ENCODE peak calls at places on chromosomes 11 and 22, in four cellular contexts. One of them, this sample, is unnamed.

GRCh38 chr11:108887436-108888238 is 222.8 kb downstream of the DDX10 start:
- DNase-seq in mesenchymal stem cell: no peak
- DNase-seq in Panc1: no peak
- DNase-seq in aorta: no peak
- DNase-seq in this sample: no peak

GRCh38 chr11:62601114-62601363 is 626 bp downstream of the MTA2 start:
- DNase-seq in mesenchymal stem cell: peak; percentile 43
- DNase-seq in Panc1: no peak
- DNase-seq in aorta: peak; percentile 74
- DNase-seq in this sample: no peak

GRCh38 chr22:38843201-38843715 is 570 bp downstream of the NPTXR start:
- DNase-seq in mesenchymal stem cell: peak; percentile 80
- DNase-seq in Panc1: no peak
- DNase-seq in aorta: peak; percentile 67
- DNase-seq in this sample: no peak

GRCh38 chr11:19763315-19763714 is 50.7 kb downstream of the NAV2 start:
- DNase-seq in mesenchymal stem cell: no peak
- DNase-seq in Panc1: no peak
- DNase-seq in aorta: no peak
- DNase-seq in this sample: no peak

GRCh38 chr11:90288207-90288821 is 65.5 kb upstream of the CHORDC1 start:
- DNase-seq in mesenchymal stem cell: peak; percentile 13
- DNase-seq in Panc1: peak; percentile 5
- DNase-seq in aorta: no peak
- DNase-seq in this sample: no peak

GRCh38 chr11:90294526-90294925 is 71.7 kb upstream of the CHORDC1 start:
- DNase-seq in mesenchymal stem cell: no peak
- DNase-seq in Panc1: no peak
- DNase-seq in aorta: no peak
- DNase-seq in this sample: no peak

GRCh38 chr22:40922484-40923303 is 28.5 kb upstream of the RBX1 start:
- DNase-seq in mesenchymal stem cell: peak; percentile 74
- DNase-seq in Panc1: peak; percentile 30
- DNase-seq in aorta: no peak
- DNase-seq in this sample: peak; percentile 2

GRCh38 chr11:73386026-73386425 is 9.8 kb downstream of the RELT start:
- DNase-seq in mesenchymal stem cell: no peak
- DNase-seq in Panc1: no peak
- DNase-seq in aorta: peak; percentile 81
- DNase-seq in this sample: peak; percentile 44

GRCh38 chr11:14342906-14343305 is 16.1 kb downstream of the RRAS2 start:
- DNase-seq in mesenchymal stem cell: peak; percentile 68
- DNase-seq in Panc1: no peak
- DNase-seq in aorta: no peak
- DNase-seq in this sample: no peak

GRCh38 chr11:119759324-119759723 is 30.3 kb upstream of the NECTIN1 start:
- DNase-seq in mesenchymal stem cell: peak; percentile 38
- DNase-seq in Panc1: no peak
- DNase-seq in aorta: no peak
- DNase-seq in this sample: no peak

GRCh38 chr11:33040127-33040861 is 922 bp downstream of the TCP11L1 start:
- DNase-seq in mesenchymal stem cell: peak; percentile 38
- DNase-seq in Panc1: no peak
- DNase-seq in aorta: no peak
- DNase-seq in this sample: no peak

GRCh38 chr11:132062541-132062940 is 692.1 kb downstream of the NTM start:
- DNase-seq in mesenchymal stem cell: peak; percentile 45
- DNase-seq in Panc1: no peak
- DNase-seq in aorta: no peak
- DNase-seq in this sample: no peak

GRCh38 chr11:73288197-73288872 is 16.2 kb downstream of the P2RY6 start:
- DNase-seq in mesenchymal stem cell: no peak
- DNase-seq in Panc1: no peak
- DNase-seq in aorta: peak; percentile 37
- DNase-seq in this sample: no peak

GRCh38 chr11:93564895-93565294 is 21.7 kb upstream of the SMCO4 start:
- DNase-seq in mesenchymal stem cell: no peak
- DNase-seq in Panc1: no peak
- DNase-seq in aorta: no peak
- DNase-seq in this sample: no peak

DNA sequence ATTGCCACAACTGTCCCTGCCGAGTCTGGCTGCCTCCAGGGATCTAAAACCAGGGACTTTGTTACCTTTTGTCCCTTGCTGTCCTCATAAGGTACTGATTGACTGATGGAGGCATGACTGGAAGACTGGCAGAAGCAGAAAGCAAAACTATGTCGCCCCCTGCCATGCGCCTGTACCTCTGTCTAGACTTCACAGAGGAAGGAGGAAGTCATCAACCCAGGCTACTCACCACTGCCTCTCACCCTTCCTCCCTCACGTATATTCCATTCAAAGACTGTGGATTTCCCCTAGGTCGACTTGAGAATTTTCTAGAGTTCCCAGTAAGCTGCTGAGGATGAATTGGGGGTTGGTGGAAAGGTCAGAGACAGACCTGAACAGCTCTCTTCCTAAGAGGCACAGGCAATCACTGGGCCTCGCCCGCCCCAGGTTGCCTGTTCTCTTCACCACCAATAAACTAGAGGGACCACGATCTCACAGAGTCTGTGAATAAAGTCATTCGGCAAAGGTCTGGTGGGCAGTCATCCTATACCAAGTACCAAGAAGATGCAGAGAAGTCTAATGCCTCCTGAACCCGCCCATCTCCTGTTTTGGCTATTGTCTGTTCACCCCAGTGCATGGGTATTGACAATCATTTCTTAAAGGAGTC is 27.5 kb upstream of the CHST1 start:
- DNase-seq in mesenchymal stem cell: no peak
- DNase-seq in Panc1: no peak
- DNase-seq in aorta: no peak
- DNase-seq in this sample: no peak
- H3K27me3 ChIP-seq in mesenchymal stem cell: peaks cover 72% of the 10 kb centered on the region
- H3K27me3 ChIP-seq in Panc1: peaks cover 13% of the 10 kb centered on the region
- H3K27me3 ChIP-seq in aorta: no peaks in the 10 kb centered on the region
- H3K27me3 ChIP-seq in this sample: no peaks in the 10 kb centered on the region

DNA sequence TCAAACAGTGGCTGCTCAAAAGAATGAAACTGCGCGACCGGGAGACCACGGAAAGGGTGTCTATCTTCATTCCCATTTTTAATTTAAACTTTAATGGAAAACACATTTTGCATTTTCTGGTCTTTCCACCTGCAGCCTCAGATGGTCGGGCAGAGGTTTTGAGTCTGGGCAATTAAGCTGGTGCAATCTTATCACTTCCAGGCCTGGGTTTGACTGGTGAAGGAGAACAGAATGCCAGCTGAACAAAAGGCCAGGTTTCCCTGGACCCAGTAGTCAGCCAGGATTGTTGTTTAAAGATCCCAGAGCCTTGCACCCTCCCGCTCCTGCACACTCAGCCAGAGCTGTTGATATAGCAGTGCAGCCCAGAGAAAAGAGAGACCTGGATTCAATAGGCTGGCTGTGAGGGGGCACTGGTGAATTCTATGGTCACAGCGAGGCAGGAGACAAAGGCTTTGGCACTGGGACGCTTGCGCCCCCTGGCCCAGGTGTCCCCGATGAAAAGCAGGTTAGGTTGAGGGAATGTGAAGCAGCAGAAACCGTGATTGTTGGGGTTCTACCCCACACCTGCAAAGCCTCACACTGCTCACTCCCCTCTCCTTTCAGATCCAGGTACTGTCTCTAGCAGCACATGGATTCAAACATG is 83.6 kb downstream of the FLI1 start:
- DNase-seq in mesenchymal stem cell: no peak
- DNase-seq in Panc1: no peak
- DNase-seq in aorta: no peak
- DNase-seq in this sample: no peak
- H3K4me3 ChIP-seq in mesenchymal stem cell: no peak overlapping the region
- H3K4me3 ChIP-seq in Panc1: no peak overlapping the region
- H3K4me3 ChIP-seq in aorta: no peak overlapping the region
- H3K4me3 ChIP-seq in this sample: no peak overlapping the region

DNA sequence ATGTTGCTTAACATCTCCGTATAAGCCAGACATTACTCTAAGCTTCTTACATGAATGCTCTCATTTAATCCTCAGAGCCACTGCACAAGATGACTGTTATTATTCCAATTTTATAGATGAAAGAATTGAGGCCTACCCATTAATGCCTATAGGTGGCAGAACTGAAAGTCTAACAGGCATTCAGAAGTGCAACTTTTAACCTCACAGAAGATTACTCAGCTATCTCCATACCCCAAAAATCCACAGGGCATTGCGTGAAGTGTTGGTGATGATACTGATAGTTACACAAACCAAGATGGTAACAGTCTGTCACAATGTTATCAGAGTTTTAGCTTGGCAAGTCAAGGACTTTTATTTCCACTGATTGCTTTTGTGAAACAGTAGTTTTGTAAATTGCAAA is 130.5 kb downstream of the ARHGAP42 start:
- DNase-seq in mesenchymal stem cell: no peak
- DNase-seq in Panc1: no peak
- DNase-seq in aorta: no peak
- DNase-seq in this sample: no peak
- H3K27me3 ChIP-seq in mesenchymal stem cell: no peaks in the 10 kb centered on the region
- H3K27me3 ChIP-seq in Panc1: no peaks in the 10 kb centered on the region
- H3K27me3 ChIP-seq in aorta: no peaks in the 10 kb centered on the region
- H3K27me3 ChIP-seq in this sample: no peaks in the 10 kb centered on the region

GRCh38 chr11:10692716-10693115 is 839 bp downstream of the IRAG1 start:
- DNase-seq in mesenchymal stem cell: no peak
- DNase-seq in Panc1: no peak
- DNase-seq in aorta: no peak
- DNase-seq in this sample: no peak
- H3K4me3 ChIP-seq in mesenchymal stem cell: peak overlapping the region; percentile 84
- H3K4me3 ChIP-seq in Panc1: no peak overlapping the region
- H3K4me3 ChIP-seq in aorta: peak overlapping the region; percentile 87
- H3K4me3 ChIP-seq in this sample: peak overlapping the region; percentile 45

DNA sequence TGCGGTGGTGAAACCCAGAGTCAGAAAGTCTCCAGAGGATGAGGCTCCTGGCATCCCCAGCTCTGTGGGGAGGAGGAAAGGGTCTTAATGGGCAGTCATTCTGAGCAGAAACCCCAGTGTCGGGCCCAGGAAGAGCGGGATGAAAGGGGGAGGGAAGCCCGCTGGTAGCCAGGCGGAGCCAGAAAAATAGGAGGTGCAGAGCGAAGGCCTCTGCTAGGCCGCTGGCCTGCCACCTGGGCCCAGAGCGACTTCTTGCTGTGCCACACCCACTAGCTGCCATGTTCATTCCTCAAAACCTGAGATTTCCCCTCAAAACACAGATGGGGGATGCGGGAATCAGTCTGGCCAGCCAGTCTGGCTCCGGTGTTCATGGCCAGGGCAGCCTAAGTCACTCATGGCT is 650 bp upstream of the POU2AF3 start:
- DNase-seq in mesenchymal stem cell: no peak
- DNase-seq in Panc1: no peak
- DNase-seq in aorta: no peak
- DNase-seq in this sample: no peak
- H3K27me3 ChIP-seq in mesenchymal stem cell: peaks cover 47% of the 10 kb centered on the region
- H3K27me3 ChIP-seq in Panc1: peaks cover 15% of the 10 kb centered on the region
- H3K27me3 ChIP-seq in aorta: no peaks in the 10 kb centered on the region
- H3K27me3 ChIP-seq in this sample: no peaks in the 10 kb centered on the region

GRCh38 chr11:87719311-87720073 is 455.8 kb downstream of the RAB38 start:
- DNase-seq in mesenchymal stem cell: no peak
- DNase-seq in Panc1: no peak
- DNase-seq in aorta: no peak
- DNase-seq in this sample: no peak
- H3K4me3 ChIP-seq in mesenchymal stem cell: no peak overlapping the region
- H3K4me3 ChIP-seq in Panc1: no peak overlapping the region
- H3K4me3 ChIP-seq in aorta: no peak overlapping the region
- H3K4me3 ChIP-seq in this sample: no peak overlapping the region

GRCh38 chr11:13010737-13011342 is 1.7 kb downstream of the RASSF10 start:
- DNase-seq in mesenchymal stem cell: no peak
- DNase-seq in Panc1: no peak
- DNase-seq in aorta: no peak
- DNase-seq in this sample: no peak

GRCh38 chr11:13008625-13009475 is at the start of gene RASSF10:
- DNase-seq in mesenchymal stem cell: peak; percentile 5
- DNase-seq in Panc1: no peak
- DNase-seq in aorta: no peak
- DNase-seq in this sample: no peak

GRCh38 chr11:13007702-13008435 is 1.2 kb upstream of the RASSF10 start:
- DNase-seq in mesenchymal stem cell: no peak
- DNase-seq in Panc1: no peak
- DNase-seq in aorta: no peak
- DNase-seq in this sample: no peak

GRCh38 chr11:13009921-13010736 is 1.0 kb downstream of the RASSF10 start:
- DNase-seq in mesenchymal stem cell: no peak
- DNase-seq in Panc1: no peak
- DNase-seq in aorta: no peak
- DNase-seq in this sample: no peak

GRCh38 chr11:13009476-13009920 is 382 bp downstream of the RASSF10 start:
- DNase-seq in mesenchymal stem cell: peak; percentile 11
- DNase-seq in Panc1: no peak
- DNase-seq in aorta: no peak
- DNase-seq in this sample: no peak
- H3K27me3 ChIP-seq in mesenchymal stem cell: peaks cover 97% of the 10 kb centered on the region
- H3K27me3 ChIP-seq in Panc1: peaks cover 9% of the 10 kb centered on the region
- H3K27me3 ChIP-seq in aorta: no peaks in the 10 kb centered on the region
- H3K27me3 ChIP-seq in this sample: peaks cover 56% of the 10 kb centered on the region

GRCh38 chr11:77039491-77040400 is 5.5 kb downstream of the B3GNT6 start:
- DNase-seq in mesenchymal stem cell: peak; percentile 37
- DNase-seq in Panc1: no peak
- DNase-seq in aorta: peak; percentile 54
- DNase-seq in this sample: no peak
- H3K4me3 ChIP-seq in mesenchymal stem cell: peak overlapping the region; percentile 74
- H3K4me3 ChIP-seq in Panc1: peak overlapping the region; percentile 43
- H3K4me3 ChIP-seq in aorta: no peak overlapping the region
- H3K4me3 ChIP-seq in this sample: peak overlapping the region; percentile 47